ENCODE peak calls at places on chromosomes 3 and 15, in six cellular contexts. B is cardiac muscle cell; Y is SJSA1; P is body of pancreas; H is CD4-positive, CD25-positive, alpha-beta regulatory T cell; W is lower lobe of right lung. V is an unnamed sample.
A peak's percentile ranks its signal among the peaks of the same experiment; 100 is the strongest.

GRCh38 chr3:77247063-77247462 is 207.2 kb downstream of the ROBO2 start:
- DNase-seq in Y (no peak), W (no peak), P (no peak), B (no peak), H (no peak), V (no peak)

GRCh38 chr3:50146316-50146901 is 8.7 kb upstream of the SEMA3F start:
- DNase-seq in W (no peak), P (no peak), Y (no peak), H (no peak), B (no peak), V (no peak)

GRCh38 chr15:57708047-57708446 is 1.5 kb downstream of the POLR2M start:
- DNase-seq in P (no peak), Y (peak; percentile 28), W (no peak), B (no peak), H (no peak), V (no peak)

GRCh38 chr3:19937459-19938362 is 3.7 kb upstream of the EFHB start:
- DNase-seq in B (peak; percentile 57), Y (no peak), P (no peak), H (peak; percentile 41), W (no peak), V (no peak)

GRCh38 chr3:108319428-108320053 is 23.2 kb downstream of the HHLA2 start:
- DNase-seq in P (peak; percentile 80), Y (no peak), W (no peak), H (no peak), B (no peak), V (no peak)

GRCh38 chr15:25850154-25851111 is 12.7 kb downstream of the ATP10A start:
- DNase-seq in P (peak; percentile 60), Y (peak; percentile 90), B (peak; percentile 78), H (peak; percentile 91), W (peak; percentile 88), V (peak; percentile 61)

GRCh38 chr3:183498634-183499033 is 56.9 kb downstream of the KLHL6 start:
- DNase-seq in Y (no peak), P (no peak), W (no peak), H (no peak), B (no peak), V (no peak)

GRCh38 chr3:12508316-12508715 is 24.0 kb downstream of the TSEN2 start:
- DNase-seq in B (peak; percentile 95), H (no peak), P (peak; percentile 27), W (no peak), Y (peak; percentile 52), V (peak; percentile 42)

GRCh38 chr3:43923101-43923979 is 232.6 kb downstream of the ABHD5 start:
- DNase-seq in H (no peak), W (no peak), Y (no peak), P (no peak), B (no peak), V (no peak)

GRCh38 chr3:30848093-30848779 is 46.2 kb downstream of the GADL1 start:
- DNase-seq in H (no peak), W (no peak), B (no peak), Y (no peak), P (no peak), V (peak; percentile 31)

GRCh38 chr3:144643778-144644191 is 672.2 kb downstream of the DIPK2A start:
- DNase-seq in B (peak; percentile 76), W (no peak), H (no peak), Y (no peak), P (peak; percentile 3), V (no peak)

GRCh38 chr3:120364821-120365220 is 15.7 kb upstream of the LRRC58 start:
- DNase-seq in H (no peak), W (no peak), P (no peak), B (peak; percentile 15), Y (no peak), V (no peak)

GRCh38 chr3:194323785-194324735 is 27.1 kb downstream of the CPN2 start:
- DNase-seq in Y (peak; percentile 16), W (no peak), H (peak; percentile 88), B (peak; percentile 71), P (no peak), V (peak; percentile 46)

GRCh38 chr3:33980252-33980651 is 181.8 kb downstream of the PDCD6IP start:
- DNase-seq in H (no peak), B (peak; percentile 50), P (no peak), Y (peak; percentile 26), W (no peak), V (no peak)

GRCh38 chr3:133830071-133830470 is 24.5 kb downstream of the SRPRB start:
- DNase-seq in W (no peak), P (no peak), B (no peak), Y (no peak), H (no peak), V (no peak)

GRCh38 chr3:45972534-45973402 is 22.9 kb downstream of the FYCO1 start:
- DNase-seq in W (no peak), H (no peak), Y (peak; percentile 59), B (peak; percentile 89), P (peak; percentile 53), V (no peak)

GRCh38 chr3:193996641-193997089 is 139.3 kb upstream of the HES1 start:
- DNase-seq in W (no peak), B (no peak), Y (no peak), H (no peak), P (no peak), V (no peak)

GRCh38 chr3:129121016-129121791 is 400 bp downstream of the RAB43 start:
- DNase-seq in W (peak; percentile 64), Y (peak; percentile 38), B (no peak), H (peak; percentile 77), P (no peak), V (peak; percentile 34)

GRCh38 chr3:171827836-171828458 is 15.2 kb upstream of the TMEM212 start:
- DNase-seq in B (no peak), W (no peak), Y (no peak), H (peak; percentile 33), P (no peak), V (no peak)

GRCh38 chr3:171828852-171829770 is 14.0 kb upstream of the TMEM212 start:
- DNase-seq in P (no peak), B (peak; percentile 51), Y (no peak), H (no peak), W (no peak), V (no peak)

GRCh38 chr3:171827385-171827784 is 15.8 kb upstream of the TMEM212 start:
- DNase-seq in B (no peak), W (no peak), Y (no peak), H (no peak), P (no peak), V (no peak)

GRCh38 chr3:171831936-171832335 is 11.2 kb upstream of the TMEM212 start:
- DNase-seq in P (no peak), H (no peak), W (no peak), Y (no peak), B (no peak), V (no peak)

GRCh38 chr3:171829841-171830559 is 13.1 kb upstream of the TMEM212 start:
- DNase-seq in W (peak; percentile 70), B (peak; percentile 90), P (peak; percentile 82), H (no peak), Y (peak; percentile 58), V (peak; percentile 92)
- H3K27ac ChIP-seq in W (peak overlapping the region; percentile 3), B (no peak overlapping the region), P (no peak overlapping the region), H (no peak overlapping the region), Y (no peak overlapping the region), V (peak overlapping the region; percentile 35)

GRCh38 chr15:67253517-67254237 is 784 bp downstream of the AAGAB start:
- DNase-seq in H (no peak), B (peak; percentile 29), W (no peak), Y (peak; percentile 3), P (no peak), V (peak; percentile 34)

GRCh38 chr15:67251318-67251717 is 3.1 kb downstream of the AAGAB start:
- DNase-seq in W (no peak), P (no peak), B (no peak), Y (no peak), H (no peak), V (no peak)

GRCh38 chr15:67254238-67255175 is at the start of the genes AAGAB and IQCH:
- DNase-seq in P (peak; percentile 98), W (peak; percentile 99), Y (peak; percentile 98), B (peak; percentile 99), H (peak; percentile 98), V (peak; percentile 98)

GRCh38 chr15:67256051-67256450 is 1.5 kb downstream of the IQCH start:
- DNase-seq in Y (no peak), H (no peak), B (no peak), P (no peak), W (no peak), V (no peak)

DNA sequence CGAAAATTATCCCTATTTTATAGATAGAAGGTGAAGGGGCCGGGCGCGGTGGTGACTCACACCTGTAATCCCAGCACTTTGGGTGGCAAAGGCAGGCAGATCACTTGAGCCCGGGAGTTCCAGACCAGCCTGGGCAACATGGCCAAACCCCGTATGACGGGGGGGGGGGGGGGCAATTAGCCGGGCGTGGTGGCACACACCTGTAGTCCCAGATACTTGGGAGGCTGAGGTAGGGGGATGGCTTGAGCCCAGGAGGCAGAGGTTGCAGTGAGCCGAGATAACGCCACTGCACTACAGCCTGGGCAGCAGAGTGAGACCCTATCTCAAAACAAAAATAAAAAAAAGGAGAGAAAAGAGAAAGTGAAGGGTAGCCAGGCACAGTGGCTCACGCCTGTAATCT is 1.4 kb downstream of the AAGAB start:
- DNase-seq in H (no peak), B (no peak), W (no peak), Y (no peak), P (no peak), V (no peak)
- H3K4me3 ChIP-seq in H (peak overlapping the region; percentile 99), B (peak overlapping the region; percentile 87), W (peak overlapping the region; percentile 74), Y (peak overlapping the region; percentile 84), P (no peak overlapping the region), V (peak overlapping the region; percentile 81)

DNA sequence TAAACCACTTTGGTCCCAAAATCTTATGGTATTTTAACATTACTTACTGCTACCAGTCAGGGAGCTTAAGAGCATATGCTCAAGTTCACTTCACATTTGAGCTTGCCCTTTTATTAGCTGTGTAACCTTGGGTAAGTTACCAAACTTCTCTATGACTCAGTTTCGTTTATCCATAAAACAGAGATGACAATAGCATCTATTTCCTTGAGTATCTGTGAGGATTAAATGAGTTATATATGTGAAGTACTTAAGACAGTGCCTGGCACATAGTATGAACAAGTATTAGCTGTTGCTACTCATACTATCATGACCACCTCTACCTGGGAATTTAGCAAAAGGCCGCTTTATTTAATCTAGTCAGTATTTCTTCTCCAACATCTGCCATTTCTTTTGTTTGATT is 5.9 kb downstream of the ATOSA start:
- DNase-seq in H (no peak), P (no peak), B (no peak), Y (no peak), W (no peak), V (no peak)
- H3K4me1 ChIP-seq in H (peaks cover 37% of the 10 kb centered on the region), P (peaks cover 62% of the 10 kb centered on the region), B (peaks cover 9% of the 10 kb centered on the region), Y (no peaks in the 10 kb centered on the region), W (peaks cover 47% of the 10 kb centered on the region), V (peaks cover 3% of the 10 kb centered on the region)

GRCh38 chr3:1830851-1831250 is 267.8 kb upstream of the CNTN4 start:
- DNase-seq in P (no peak), W (no peak), H (no peak), Y (no peak), B (no peak), V (no peak)

GRCh38 chr3:1824359-1824758 is 274.3 kb upstream of the CNTN4 start:
- DNase-seq in H (no peak), W (no peak), Y (no peak), B (no peak), P (no peak), V (no peak)

GRCh38 chr3:1823867-1824266 is 274.8 kb upstream of the CNTN4 start:
- DNase-seq in B (no peak), P (no peak), Y (no peak), W (no peak), H (no peak), V (no peak)

DNA sequence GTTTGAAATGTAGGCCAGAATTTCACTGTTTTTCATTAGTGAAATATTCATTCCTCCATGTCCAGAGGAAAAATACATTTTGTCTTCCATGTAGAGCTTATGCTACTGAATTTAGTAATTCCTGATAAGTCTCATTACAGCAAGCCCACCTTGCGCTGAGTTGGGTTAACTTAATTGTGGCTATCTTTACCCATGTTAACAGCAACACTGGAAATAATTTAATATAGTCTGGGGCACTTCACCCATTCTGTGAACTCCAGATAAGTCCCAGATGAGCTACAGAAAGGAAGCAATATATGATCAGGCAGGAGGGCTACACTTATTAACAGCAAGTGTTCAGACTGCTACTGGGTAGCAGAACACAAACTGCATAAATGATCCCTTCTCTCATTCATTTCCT is 270.1 kb upstream of the CNTN4 start:
- DNase-seq in B (no peak), Y (no peak), P (no peak), W (no peak), H (no peak), V (no peak)
- H3K27ac ChIP-seq in B (no peak overlapping the region), Y (no peak overlapping the region), P (no peak overlapping the region), W (no peak overlapping the region), H (no peak overlapping the region), V (no peak overlapping the region)

V was measured in SJCRH30.